ENCODE peak calls at places on chromosomes 12 and 14, in five cellular contexts. E is PC-3; C is CD4-positive, alpha-beta T cell; X is HFFc6; J is activated CD8-positive, alpha-beta T cell treated with anti-CD3 and anti-CD28 coated beads, Interleukin-2, amount 10 ng/mL, durations not matched to agents 7 days and 5 days. H is an unnamed sample.

GRCh38 chr12:66596189-66596588 is 82.7 kb downstream of the GRIP1 start:
- DNase-seq in J (no peak), E (peak; percentile 75), C (no peak), X (no peak), H (no peak)

GRCh38 chr12:50032516-50033316 is 7.4 kb upstream of the RACGAP1 start:
- DNase-seq in J (no peak), E (no peak), X (no peak), C (no peak), H (no peak)

GRCh38 chr12:68675098-68675842 is 11.5 kb upstream of the NUP107 start:
- DNase-seq in J (peak; percentile 93), C (peak; percentile 59), E (no peak), X (peak; percentile 20), H (peak; percentile 94)

GRCh38 chr12:132774159-132774558 is 12.5 kb upstream of the ANKLE2 start:
- DNase-seq in X (no peak), J (no peak), C (no peak), E (no peak), H (no peak)

GRCh38 chr12:28622416-28622815 is 432.2 kb downstream of the CCDC91 start:
- DNase-seq in J (no peak), E (peak; percentile 23), X (peak; percentile 1), C (no peak), H (no peak)

GRCh38 chr14:42930058-42930457 is 1323.4 kb downstream of the LRFN5 start:
- DNase-seq in C (no peak), X (no peak), J (no peak), E (no peak), H (no peak)

GRCh38 chr12:15682826-15683225 is 106.4 kb downstream of the EPS8 start:
- DNase-seq in J (no peak), X (peak; percentile 50), E (peak; percentile 70), C (no peak), H (no peak)

GRCh38 chr12:68591716-68592437 is 18.8 kb upstream of the RAP1B start:
- DNase-seq in X (no peak), C (no peak), J (peak; percentile 61), E (no peak), H (peak; percentile 45)

GRCh38 chr14:32808574-32809098 is 130.0 kb upstream of the NPAS3 start:
- DNase-seq in J (no peak), E (peak; percentile 51), C (no peak), X (peak; percentile 23), H (no peak)

GRCh38 chr14:37399517-37399916 is 195.5 kb downstream of the FOXA1 start:
- DNase-seq in C (no peak), E (no peak), J (no peak), X (no peak), H (no peak)

GRCh38 chr12:122111070-122111750 is 32.7 kb downstream of the MLXIP start:
- DNase-seq in E (peak; percentile 94), J (no peak), C (no peak), X (no peak), H (no peak)

GRCh38 chr12:71214511-71215285 is 56.9 kb upstream of the TSPAN8 start:
- DNase-seq in C (no peak), E (no peak), X (no peak), J (no peak), H (no peak)

GRCh38 chr14:94864421-94865195 is 94.7 kb upstream of the GSC start:
- DNase-seq in X (no peak), E (no peak), C (no peak), J (no peak), H (no peak)